ENCODE peak calls at places on chromosomes 1 and 21, in nine cellular contexts. One of them, this sample, is unnamed.

GRCh38 chr1:114618606-114619005 is 37.2 kb upstream of the BCAS2 start:
- DNase-seq in kidney epithelial cell: no peak
- DNase-seq in CD8-positive, alpha-beta memory T cell: no peak
- DNase-seq in ascending aorta: no peak
- DNase-seq in prostate gland: peak
- DNase-seq in H7: no peak
- DNase-seq in breast epithelium: no peak
- DNase-seq in HFF-Myc: no peak
- DNase-seq in lower lobe of right lung: no peak
- DNase-seq in this sample: no peak

GRCh38 chr21:39472786-39473185 is 21.0 kb downstream of the SH3BGR start:
- DNase-seq in ascending aorta: no peak
- DNase-seq in HFF-Myc: no peak
- DNase-seq in breast epithelium: no peak
- DNase-seq in kidney epithelial cell: no peak
- DNase-seq in prostate gland: no peak
- DNase-seq in lower lobe of right lung: no peak
- DNase-seq in CD8-positive, alpha-beta memory T cell: no peak
- DNase-seq in H7: no peak
- DNase-seq in this sample: no peak

GRCh38 chr1:156920233-156921052 is at the start of gene LRRC71:
- DNase-seq in lower lobe of right lung: peak
- DNase-seq in H7: peak
- DNase-seq in kidney epithelial cell: no peak
- DNase-seq in prostate gland: peak
- DNase-seq in ascending aorta: no peak
- DNase-seq in breast epithelium: peak
- DNase-seq in HFF-Myc: no peak
- DNase-seq in CD8-positive, alpha-beta memory T cell: peak
- DNase-seq in this sample: peak

GRCh38 chr1:107776898-107777663 is 187.9 kb downstream of the VAV3 start:
- DNase-seq in HFF-Myc: no peak
- DNase-seq in kidney epithelial cell: no peak
- DNase-seq in ascending aorta: no peak
- DNase-seq in CD8-positive, alpha-beta memory T cell: no peak
- DNase-seq in H7: no peak
- DNase-seq in prostate gland: no peak
- DNase-seq in lower lobe of right lung: no peak
- DNase-seq in breast epithelium: no peak
- DNase-seq in this sample: no peak

GRCh38 chr1:156648951-156649350 is 7.0 kb downstream of the BCAN start:
- DNase-seq in ascending aorta: no peak
- DNase-seq in prostate gland: no peak
- DNase-seq in H7: peak
- DNase-seq in HFF-Myc: no peak
- DNase-seq in breast epithelium: no peak
- DNase-seq in kidney epithelial cell: no peak
- DNase-seq in lower lobe of right lung: no peak
- DNase-seq in CD8-positive, alpha-beta memory T cell: no peak
- DNase-seq in this sample: no peak

GRCh38 chr1:220769205-220769604 is 17.5 kb upstream of the MTARC1 start:
- DNase-seq in kidney epithelial cell: no peak
- DNase-seq in CD8-positive, alpha-beta memory T cell: no peak
- DNase-seq in H7: no peak
- DNase-seq in lower lobe of right lung: no peak
- DNase-seq in HFF-Myc: no peak
- DNase-seq in prostate gland: no peak
- DNase-seq in ascending aorta: no peak
- DNase-seq in breast epithelium: no peak
- DNase-seq in this sample: no peak

GRCh38 chr1:243910612-243911011 is 60.6 kb upstream of the AKT3 start:
- DNase-seq in ascending aorta: no peak
- DNase-seq in H7: no peak
- DNase-seq in kidney epithelial cell: no peak
- DNase-seq in breast epithelium: no peak
- DNase-seq in lower lobe of right lung: no peak
- DNase-seq in HFF-Myc: no peak
- DNase-seq in CD8-positive, alpha-beta memory T cell: no peak
- DNase-seq in prostate gland: no peak
- DNase-seq in this sample: no peak

GRCh38 chr1:165854101-165854845 is 26.9 kb downstream of the UCK2 start:
- DNase-seq in HFF-Myc: no peak
- DNase-seq in ascending aorta: no peak
- DNase-seq in lower lobe of right lung: no peak
- DNase-seq in kidney epithelial cell: peak
- DNase-seq in prostate gland: no peak
- DNase-seq in CD8-positive, alpha-beta memory T cell: no peak
- DNase-seq in breast epithelium: peak
- DNase-seq in H7: no peak
- DNase-seq in this sample: peak

GRCh38 chr21:30349572-30349971 is 1.2 kb upstream of the KRTAP23-1 start:
- DNase-seq in CD8-positive, alpha-beta memory T cell: no peak
- DNase-seq in H7: no peak
- DNase-seq in breast epithelium: no peak
- DNase-seq in kidney epithelial cell: no peak
- DNase-seq in HFF-Myc: no peak
- DNase-seq in ascending aorta: no peak
- DNase-seq in lower lobe of right lung: no peak
- DNase-seq in prostate gland: no peak
- DNase-seq in this sample: no peak

GRCh38 chr1:95850165-95850649 is 616.2 kb downstream of the RWDD3 start:
- DNase-seq in lower lobe of right lung: no peak
- DNase-seq in ascending aorta: no peak
- DNase-seq in breast epithelium: no peak
- DNase-seq in HFF-Myc: no peak
- DNase-seq in kidney epithelial cell: no peak
- DNase-seq in CD8-positive, alpha-beta memory T cell: no peak
- DNase-seq in prostate gland: no peak
- DNase-seq in H7: no peak
- DNase-seq in this sample: no peak

GRCh38 chr1:38115682-38116187 is 69.1 kb upstream of the POU3F1 start:
- DNase-seq in breast epithelium: no peak
- DNase-seq in lower lobe of right lung: no peak
- DNase-seq in H7: peak
- DNase-seq in kidney epithelial cell: no peak
- DNase-seq in CD8-positive, alpha-beta memory T cell: no peak
- DNase-seq in HFF-Myc: no peak
- DNase-seq in prostate gland: no peak
- DNase-seq in ascending aorta: no peak
- DNase-seq in this sample: no peak

GRCh38 chr21:43866233-43866632 is 1.2 kb downstream of the AGPAT3 start:
- DNase-seq in CD8-positive, alpha-beta memory T cell: peak
- DNase-seq in breast epithelium: peak
- DNase-seq in H7: peak
- DNase-seq in kidney epithelial cell: no peak
- DNase-seq in HFF-Myc: peak
- DNase-seq in prostate gland: peak
- DNase-seq in lower lobe of right lung: no peak
- DNase-seq in ascending aorta: no peak
- DNase-seq in this sample: no peak

GRCh38 chr1:180231506-180232420 is 1.7 kb downstream of the LHX4 start:
- DNase-seq in kidney epithelial cell: no peak
- DNase-seq in CD8-positive, alpha-beta memory T cell: no peak
- DNase-seq in ascending aorta: no peak
- DNase-seq in HFF-Myc: no peak
- DNase-seq in breast epithelium: no peak
- DNase-seq in lower lobe of right lung: no peak
- DNase-seq in H7: peak
- DNase-seq in prostate gland: no peak
- DNase-seq in this sample: no peak

GRCh38 chr21:42227909-42228708 is 9.2 kb downstream of the ABCG1 start:
- DNase-seq in breast epithelium: peak
- DNase-seq in HFF-Myc: peak
- DNase-seq in lower lobe of right lung: peak
- DNase-seq in CD8-positive, alpha-beta memory T cell: peak
- DNase-seq in kidney epithelial cell: peak
- DNase-seq in ascending aorta: peak
- DNase-seq in prostate gland: peak
- DNase-seq in H7: peak
- DNase-seq in this sample: peak

GRCh38 chr1:16618719-16619118 is 5.4 kb upstream of the NBPF1 start:
- DNase-seq in CD8-positive, alpha-beta memory T cell: no peak
- DNase-seq in prostate gland: no peak
- DNase-seq in kidney epithelial cell: no peak
- DNase-seq in H7: peak
- DNase-seq in HFF-Myc: no peak
- DNase-seq in lower lobe of right lung: peak
- DNase-seq in ascending aorta: no peak
- DNase-seq in breast epithelium: peak
- DNase-seq in this sample: no peak

GRCh38 chr1:44609412-44609767 is 64.9 kb downstream of the TMEM53 start:
- DNase-seq in H7: peak
- DNase-seq in HFF-Myc: no peak
- DNase-seq in lower lobe of right lung: no peak
- DNase-seq in breast epithelium: no peak
- DNase-seq in prostate gland: peak
- DNase-seq in ascending aorta: no peak
- DNase-seq in kidney epithelial cell: no peak
- DNase-seq in CD8-positive, alpha-beta memory T cell: peak
- DNase-seq in this sample: no peak

GRCh38 chr1:115069186-115069585 is 20.1 kb downstream of the TSPAN2 start:
- DNase-seq in lower lobe of right lung: no peak
- DNase-seq in kidney epithelial cell: no peak
- DNase-seq in H7: no peak
- DNase-seq in breast epithelium: peak
- DNase-seq in HFF-Myc: no peak
- DNase-seq in ascending aorta: peak
- DNase-seq in CD8-positive, alpha-beta memory T cell: no peak
- DNase-seq in prostate gland: no peak
- DNase-seq in this sample: no peak

GRCh38 chr1:18949689-18950414 is 6.6 kb downstream of the IFFO2 start:
- DNase-seq in H7: peak
- DNase-seq in prostate gland: no peak
- DNase-seq in ascending aorta: no peak
- DNase-seq in lower lobe of right lung: peak
- DNase-seq in kidney epithelial cell: no peak
- DNase-seq in breast epithelium: peak
- DNase-seq in CD8-positive, alpha-beta memory T cell: no peak
- DNase-seq in HFF-Myc: no peak
- DNase-seq in this sample: no peak
- H3K4me3 ChIP-seq in H7: no peak
- H3K4me3 ChIP-seq in prostate gland: no peak
- H3K4me3 ChIP-seq in ascending aorta: peak
- H3K4me3 ChIP-seq in lower lobe of right lung: peak
- H3K4me3 ChIP-seq in kidney epithelial cell: no peak
- H3K4me3 ChIP-seq in breast epithelium: peak
- H3K4me3 ChIP-seq in CD8-positive, alpha-beta memory T cell: peak
- H3K4me3 ChIP-seq in HFF-Myc: peak
- H3K4me3 ChIP-seq in this sample: peak

GRCh38 chr1:151213560-151213959 is 15.2 kb downstream of the PIP5K1A start:
- DNase-seq in H7: no peak
- DNase-seq in HFF-Myc: no peak
- DNase-seq in kidney epithelial cell: no peak
- DNase-seq in CD8-positive, alpha-beta memory T cell: no peak
- DNase-seq in prostate gland: no peak
- DNase-seq in lower lobe of right lung: no peak
- DNase-seq in ascending aorta: no peak
- DNase-seq in breast epithelium: no peak
- DNase-seq in this sample: no peak

GRCh38 chr1:151211972-151212705 is 13.8 kb downstream of the PIP5K1A start:
- DNase-seq in breast epithelium: no peak
- DNase-seq in HFF-Myc: no peak
- DNase-seq in H7: no peak
- DNase-seq in prostate gland: no peak
- DNase-seq in kidney epithelial cell: no peak
- DNase-seq in CD8-positive, alpha-beta memory T cell: no peak
- DNase-seq in ascending aorta: no peak
- DNase-seq in lower lobe of right lung: no peak
- DNase-seq in this sample: no peak

DNA sequence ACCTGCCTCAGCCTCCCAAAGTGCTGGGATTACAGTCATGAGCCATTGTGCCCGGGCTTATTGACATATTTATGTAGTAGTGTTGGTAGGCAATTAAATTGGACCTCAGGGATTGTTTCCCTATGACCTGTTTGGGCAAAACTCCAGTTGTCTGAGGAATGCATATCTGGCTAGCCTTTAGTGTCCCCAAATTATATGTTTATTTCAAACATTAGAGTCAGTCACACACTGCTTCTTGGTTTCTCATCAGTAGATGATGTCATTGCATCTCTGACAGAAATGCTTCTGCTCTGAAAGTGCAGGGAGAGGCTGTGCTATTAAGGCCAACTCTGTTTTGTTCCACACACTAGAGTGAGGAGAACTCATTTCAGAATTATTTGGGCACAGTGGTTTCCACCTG is 12.5 kb downstream of the PIP5K1A start:
- DNase-seq in H7: no peak
- DNase-seq in ascending aorta: no peak
- DNase-seq in CD8-positive, alpha-beta memory T cell: no peak
- DNase-seq in kidney epithelial cell: no peak
- DNase-seq in breast epithelium: no peak
- DNase-seq in lower lobe of right lung: no peak
- DNase-seq in prostate gland: no peak
- DNase-seq in HFF-Myc: no peak
- DNase-seq in this sample: no peak
- H3K4me3 ChIP-seq in H7: no peak
- H3K4me3 ChIP-seq in ascending aorta: no peak
- H3K4me3 ChIP-seq in CD8-positive, alpha-beta memory T cell: no peak
- H3K4me3 ChIP-seq in kidney epithelial cell: no peak
- H3K4me3 ChIP-seq in breast epithelium: no peak
- H3K4me3 ChIP-seq in lower lobe of right lung: no peak
- H3K4me3 ChIP-seq in prostate gland: no peak
- H3K4me3 ChIP-seq in HFF-Myc: no peak
- H3K4me3 ChIP-seq in this sample: no peak

GRCh38 chr1:155082941-155083541 is 4.4 kb downstream of the EFNA3 start:
- DNase-seq in prostate gland: peak
- DNase-seq in HFF-Myc: no peak
- DNase-seq in H7: peak
- DNase-seq in CD8-positive, alpha-beta memory T cell: no peak
- DNase-seq in ascending aorta: no peak
- DNase-seq in kidney epithelial cell: no peak
- DNase-seq in breast epithelium: peak
- DNase-seq in lower lobe of right lung: no peak
- DNase-seq in this sample: no peak
- H3K4me3 ChIP-seq in prostate gland: no peak
- H3K4me3 ChIP-seq in HFF-Myc: no peak
- H3K4me3 ChIP-seq in H7: no peak
- H3K4me3 ChIP-seq in CD8-positive, alpha-beta memory T cell: peak
- H3K4me3 ChIP-seq in ascending aorta: no peak
- H3K4me3 ChIP-seq in kidney epithelial cell: no peak
- H3K4me3 ChIP-seq in breast epithelium: peak
- H3K4me3 ChIP-seq in lower lobe of right lung: no peak
- H3K4me3 ChIP-seq in this sample: no peak

DNA sequence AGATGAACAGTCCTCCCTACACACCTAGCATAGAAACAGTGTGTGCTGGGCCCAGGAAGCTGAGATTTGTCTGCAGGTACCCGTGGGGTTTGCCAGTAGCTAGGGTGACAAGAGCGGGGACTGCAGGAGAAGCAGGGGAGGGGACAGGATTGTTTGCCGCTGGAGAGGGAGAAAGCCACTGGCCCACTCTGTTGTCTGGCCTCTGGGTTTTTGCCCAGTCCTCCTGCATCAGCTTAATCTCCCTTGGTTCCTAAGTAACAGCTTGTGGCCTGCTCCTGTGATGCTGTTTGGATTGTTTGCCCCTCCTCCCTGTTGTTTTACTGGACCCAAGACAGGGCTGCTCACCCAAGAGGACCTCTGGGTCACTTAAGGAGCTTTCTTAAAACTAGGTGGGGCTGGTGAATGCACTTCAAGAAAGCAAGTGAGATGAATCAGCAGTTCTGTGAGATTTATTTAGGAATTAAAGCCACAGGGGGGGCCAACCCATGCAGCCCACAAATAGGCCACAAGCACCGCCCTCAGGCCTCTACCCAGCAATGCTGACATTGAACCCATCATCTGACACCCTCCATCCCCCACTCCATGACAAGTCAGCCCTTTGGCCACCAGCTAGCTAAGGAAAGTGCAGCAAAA is 142.8 kb downstream of the ZZZ3 start:
- DNase-seq in ascending aorta: no peak
- DNase-seq in breast epithelium: no peak
- DNase-seq in lower lobe of right lung: no peak
- DNase-seq in H7: no peak
- DNase-seq in prostate gland: no peak
- DNase-seq in kidney epithelial cell: peak
- DNase-seq in CD8-positive, alpha-beta memory T cell: no peak
- DNase-seq in HFF-Myc: peak
- DNase-seq in this sample: peak
- H3K4me3 ChIP-seq in ascending aorta: no peak
- H3K4me3 ChIP-seq in breast epithelium: no peak
- H3K4me3 ChIP-seq in lower lobe of right lung: no peak
- H3K4me3 ChIP-seq in H7: no peak
- H3K4me3 ChIP-seq in prostate gland: no peak
- H3K4me3 ChIP-seq in kidney epithelial cell: no peak
- H3K4me3 ChIP-seq in CD8-positive, alpha-beta memory T cell: no peak
- H3K4me3 ChIP-seq in HFF-Myc: no peak
- H3K4me3 ChIP-seq in this sample: no peak

This sample was measured in AG04450.